ENCODE peak calls at places on chromosomes 13 and 19, in four cellular contexts. One of them, this sample, is unnamed.

GRCh38 chr19:10586396-10586795 is 716 bp downstream of the AP1M2 start:
- DNase-seq in ELR: no peak
- DNase-seq in A549: no peak
- DNase-seq in transverse colon: no peak
- DNase-seq in this sample: no peak

GRCh38 chr19:40663712-40664692 is 26.4 kb downstream of the NUMBL start:
- DNase-seq in ELR: no peak
- DNase-seq in A549: peak
- DNase-seq in transverse colon: no peak
- DNase-seq in this sample: no peak

GRCh38 chr19:52343548-52343947 is 7.5 kb downstream of the ZNF610 start:
- DNase-seq in ELR: peak
- DNase-seq in A549: no peak
- DNase-seq in transverse colon: peak
- DNase-seq in this sample: peak

GRCh38 chr19:48553676-48554384 is 1.9 kb downstream of the SULT2B1 start:
- DNase-seq in ELR: peak
- DNase-seq in A549: peak
- DNase-seq in transverse colon: peak
- DNase-seq in this sample: no peak

GRCh38 chr13:98327326-98328314 is 150.6 kb upstream of the RNF113B start:
- DNase-seq in ELR: no peak
- DNase-seq in A549: no peak
- DNase-seq in transverse colon: no peak
- DNase-seq in this sample: no peak

GRCh38 chr13:23147264-23147663 is 33.5 kb upstream of the SGCG start:
- DNase-seq in ELR: no peak
- DNase-seq in A549: no peak
- DNase-seq in transverse colon: no peak
- DNase-seq in this sample: no peak

GRCh38 chr13:95541308-95541707 is 11.2 kb upstream of the CLDN10 start:
- DNase-seq in ELR: no peak
- DNase-seq in A549: no peak
- DNase-seq in transverse colon: no peak
- DNase-seq in this sample: no peak

GRCh38 chr19:41928221-41928683 is at the start of gene ERFL:
- DNase-seq in ELR: no peak
- DNase-seq in A549: no peak
- DNase-seq in transverse colon: no peak
- DNase-seq in this sample: no peak

GRCh38 chr13:49615844-49616687 is 12.2 kb upstream of the ARL11 start:
- DNase-seq in ELR: no peak
- DNase-seq in A549: no peak
- DNase-seq in transverse colon: no peak
- DNase-seq in this sample: no peak

GRCh38 chr19:41031926-41032325 is 40.8 kb downstream of the CYP2B6 start:
- DNase-seq in ELR: no peak
- DNase-seq in A549: no peak
- DNase-seq in transverse colon: no peak
- DNase-seq in this sample: no peak

GRCh38 chr13:77533875-77534788 is 1.4 kb upstream of the SCEL start:
- DNase-seq in ELR: no peak
- DNase-seq in A549: no peak
- DNase-seq in transverse colon: no peak
- DNase-seq in this sample: no peak

GRCh38 chr13:24128112-24128511 is 32.4 kb upstream of the SPATA13 start:
- DNase-seq in ELR: no peak
- DNase-seq in A549: no peak
- DNase-seq in transverse colon: no peak
- DNase-seq in this sample: no peak

GRCh38 chr13:46289260-46289955 is 77.7 kb downstream of the LRRC63 start:
- DNase-seq in ELR: no peak
- DNase-seq in A549: no peak
- DNase-seq in transverse colon: no peak
- DNase-seq in this sample: no peak

GRCh38 chr13:95154441-95154886 is 146.8 kb downstream of the ABCC4 start:
- DNase-seq in ELR: peak
- DNase-seq in A549: no peak
- DNase-seq in transverse colon: no peak
- DNase-seq in this sample: no peak

GRCh38 chr19:43739836-43740235 is 14.9 kb downstream of the SMG9 start:
- DNase-seq in ELR: peak
- DNase-seq in A549: no peak
- DNase-seq in transverse colon: peak
- DNase-seq in this sample: no peak

GRCh38 chr13:33723772-33724435 is 94.0 kb upstream of the RFC3 start:
- DNase-seq in ELR: peak
- DNase-seq in A549: peak
- DNase-seq in transverse colon: peak
- DNase-seq in this sample: no peak

This sample was measured in CMK.